ENCODE peak calls at places on chromosomes 5 and 9, in six cellular contexts. One of them, this sample, is unnamed.

GRCh38 chr5:146710348-146710747 is 168.2 kb downstream of the PPP2R2B start:
- DNase-seq in GM23338: no peak
- DNase-seq in substantia nigra: no peak
- DNase-seq in body of pancreas: no peak
- DNase-seq in uterus: no peak
- DNase-seq in mesendoderm: no peak
- DNase-seq in this sample: no peak

GRCh38 chr9:98634680-98635079 is 74.1 kb downstream of the GABBR2 start:
- DNase-seq in substantia nigra: no peak
- DNase-seq in uterus: no peak
- DNase-seq in body of pancreas: no peak
- DNase-seq in mesendoderm: no peak
- DNase-seq in GM23338: no peak
- DNase-seq in this sample: no peak

GRCh38 chr9:91157891-91158660 is 203.6 kb downstream of the AUH start:
- DNase-seq in mesendoderm: no peak
- DNase-seq in substantia nigra: no peak
- DNase-seq in GM23338: no peak
- DNase-seq in uterus: no peak
- DNase-seq in body of pancreas: no peak
- DNase-seq in this sample: peak; percentile 52

GRCh38 chr5:169350016-169350415 is 49.1 kb upstream of the SLIT3 start:
- DNase-seq in GM23338: no peak
- DNase-seq in substantia nigra: no peak
- DNase-seq in uterus: no peak
- DNase-seq in mesendoderm: no peak
- DNase-seq in body of pancreas: no peak
- DNase-seq in this sample: no peak

GRCh38 chr5:96855041-96855872 is 21.0 kb upstream of the ERAP2 start:
- DNase-seq in substantia nigra: no peak
- DNase-seq in uterus: no peak
- DNase-seq in body of pancreas: no peak
- DNase-seq in GM23338: no peak
- DNase-seq in mesendoderm: no peak
- DNase-seq in this sample: no peak

GRCh38 chr9:71004196-71004595 is 117.2 kb downstream of the TRPM3 start:
- DNase-seq in substantia nigra: no peak
- DNase-seq in uterus: no peak
- DNase-seq in mesendoderm: no peak
- DNase-seq in body of pancreas: no peak
- DNase-seq in GM23338: no peak
- DNase-seq in this sample: no peak

GRCh38 chr5:95102687-95103086 is 182.2 kb downstream of the MCTP1 start:
- DNase-seq in uterus: no peak
- DNase-seq in substantia nigra: no peak
- DNase-seq in body of pancreas: no peak
- DNase-seq in mesendoderm: no peak
- DNase-seq in GM23338: no peak
- DNase-seq in this sample: no peak

GRCh38 chr5:83475540-83476469 is 4.3 kb downstream of the VCAN start:
- DNase-seq in body of pancreas: no peak
- DNase-seq in GM23338: peak; percentile 65
- DNase-seq in substantia nigra: no peak
- DNase-seq in uterus: no peak
- DNase-seq in mesendoderm: peak; percentile 70
- DNase-seq in this sample: no peak

GRCh38 chr9:136232964-136233363 is 12.6 kb downstream of the QSOX2 start:
- DNase-seq in uterus: no peak
- DNase-seq in body of pancreas: no peak
- DNase-seq in mesendoderm: no peak
- DNase-seq in GM23338: no peak
- DNase-seq in substantia nigra: no peak
- DNase-seq in this sample: no peak

GRCh38 chr9:131732061-131732526 is 7.8 kb downstream of the RAPGEF1 start:
- DNase-seq in body of pancreas: no peak
- DNase-seq in GM23338: no peak
- DNase-seq in uterus: no peak
- DNase-seq in substantia nigra: no peak
- DNase-seq in mesendoderm: no peak
- DNase-seq in this sample: no peak

GRCh38 chr5:111668713-111669112 is 88.3 kb downstream of the NREP start:
- DNase-seq in GM23338: no peak
- DNase-seq in body of pancreas: no peak
- DNase-seq in mesendoderm: no peak
- DNase-seq in substantia nigra: no peak
- DNase-seq in uterus: no peak
- DNase-seq in this sample: no peak

GRCh38 chr5:143554194-143554717 is 150.8 kb upstream of the NR3C1 start:
- DNase-seq in mesendoderm: no peak
- DNase-seq in substantia nigra: no peak
- DNase-seq in body of pancreas: no peak
- DNase-seq in uterus: no peak
- DNase-seq in GM23338: no peak
- DNase-seq in this sample: no peak

GRCh38 chr9:38355526-38356120 is 36.9 kb upstream of the ALDH1B1 start:
- DNase-seq in uterus: no peak
- DNase-seq in body of pancreas: no peak
- DNase-seq in substantia nigra: no peak
- DNase-seq in GM23338: no peak
- DNase-seq in mesendoderm: no peak
- DNase-seq in this sample: peak; percentile 19

GRCh38 chr9:134219721-134220060 is 55.3 kb upstream of the RNU6ATAC start:
- DNase-seq in substantia nigra: no peak
- DNase-seq in mesendoderm: no peak
- DNase-seq in uterus: peak; percentile 15
- DNase-seq in GM23338: no peak
- DNase-seq in body of pancreas: no peak
- DNase-seq in this sample: no peak

GRCh38 chr5:18465833-18466681 is 831.8 kb downstream of the TAF11L14 start:
- DNase-seq in mesendoderm: peak; percentile 87
- DNase-seq in uterus: no peak
- DNase-seq in body of pancreas: peak; percentile 77
- DNase-seq in substantia nigra: peak; percentile 74
- DNase-seq in GM23338: peak; percentile 93
- DNase-seq in this sample: no peak

GRCh38 chr5:175347027-175347426 is 97.0 kb downstream of the DRD1 start:
- DNase-seq in uterus: no peak
- DNase-seq in substantia nigra: no peak
- DNase-seq in body of pancreas: no peak
- DNase-seq in mesendoderm: no peak
- DNase-seq in GM23338: no peak
- DNase-seq in this sample: no peak

GRCh38 chr5:175344331-175345200 is 99.4 kb downstream of the DRD1 start:
- DNase-seq in substantia nigra: no peak
- DNase-seq in body of pancreas: no peak
- DNase-seq in uterus: no peak
- DNase-seq in mesendoderm: peak; percentile 88
- DNase-seq in GM23338: no peak
- DNase-seq in this sample: no peak

GRCh38 chr5:175340180-175340579 is 103.8 kb downstream of the DRD1 start:
- DNase-seq in GM23338: no peak
- DNase-seq in substantia nigra: no peak
- DNase-seq in uterus: no peak
- DNase-seq in body of pancreas: no peak
- DNase-seq in mesendoderm: no peak
- DNase-seq in this sample: no peak

GRCh38 chr5:175347931-175348330 is 96.1 kb downstream of the DRD1 start:
- DNase-seq in body of pancreas: no peak
- DNase-seq in mesendoderm: no peak
- DNase-seq in uterus: no peak
- DNase-seq in substantia nigra: no peak
- DNase-seq in GM23338: no peak
- DNase-seq in this sample: no peak

DNA sequence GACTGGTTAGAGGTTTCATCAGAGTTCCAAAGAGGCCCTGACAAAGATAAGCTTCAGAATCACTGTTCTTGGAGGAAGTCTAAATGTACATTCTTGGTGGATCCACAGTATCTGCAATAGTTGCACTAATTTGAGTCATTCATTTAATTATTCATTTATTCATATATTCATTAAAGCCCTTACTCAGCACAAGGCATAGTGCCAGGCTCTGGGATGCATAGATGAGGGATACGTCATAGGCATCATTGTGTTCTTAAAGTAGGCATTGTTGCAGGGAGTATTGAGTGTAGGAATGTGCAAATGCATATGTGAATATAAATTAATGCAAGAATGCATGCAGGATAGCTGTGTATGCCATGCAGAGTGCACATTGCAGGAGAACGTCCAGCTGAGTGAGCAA is 100.7 kb downstream of the DRD1 start:
- DNase-seq in GM23338: no peak
- DNase-seq in mesendoderm: no peak
- DNase-seq in body of pancreas: no peak
- DNase-seq in substantia nigra: no peak
- DNase-seq in uterus: no peak
- DNase-seq in this sample: no peak
- H3K27ac ChIP-seq in GM23338: no peak overlapping the region
- H3K27ac ChIP-seq in mesendoderm: no peak overlapping the region
- H3K27ac ChIP-seq in body of pancreas: no peak overlapping the region
- H3K27ac ChIP-seq in substantia nigra: no peak overlapping the region
- H3K27ac ChIP-seq in uterus: no peak overlapping the region
- H3K27ac ChIP-seq in this sample: no peak overlapping the region

GRCh38 chr5:150499437-150499956 is 8.4 kb upstream of the NDST1 start:
- DNase-seq in body of pancreas: no peak
- DNase-seq in mesendoderm: peak; percentile 86
- DNase-seq in uterus: no peak
- DNase-seq in substantia nigra: no peak
- DNase-seq in GM23338: no peak
- DNase-seq in this sample: no peak

GRCh38 chr5:150500905-150501304 is 7.0 kb upstream of the NDST1 start:
- DNase-seq in GM23338: no peak
- DNase-seq in mesendoderm: no peak
- DNase-seq in uterus: no peak
- DNase-seq in substantia nigra: peak; percentile 61
- DNase-seq in body of pancreas: no peak
- DNase-seq in this sample: no peak

GRCh38 chr5:150498971-150499370 is 9.0 kb upstream of the NDST1 start:
- DNase-seq in mesendoderm: no peak
- DNase-seq in GM23338: no peak
- DNase-seq in uterus: no peak
- DNase-seq in body of pancreas: no peak
- DNase-seq in substantia nigra: no peak
- DNase-seq in this sample: no peak

GRCh38 chr5:150502106-150502505 is 5.8 kb upstream of the NDST1 start:
- DNase-seq in mesendoderm: no peak
- DNase-seq in substantia nigra: no peak
- DNase-seq in GM23338: no peak
- DNase-seq in uterus: no peak
- DNase-seq in body of pancreas: no peak
- DNase-seq in this sample: no peak

GRCh38 chr5:150500328-150500841 is 7.5 kb upstream of the NDST1 start:
- DNase-seq in uterus: no peak
- DNase-seq in mesendoderm: no peak
- DNase-seq in body of pancreas: no peak
- DNase-seq in substantia nigra: no peak
- DNase-seq in GM23338: no peak
- DNase-seq in this sample: no peak
- H3K27ac ChIP-seq in uterus: no peak overlapping the region
- H3K27ac ChIP-seq in mesendoderm: no peak overlapping the region
- H3K27ac ChIP-seq in body of pancreas: peak overlapping the region; percentile 43
- H3K27ac ChIP-seq in substantia nigra: peak overlapping the region; percentile 99
- H3K27ac ChIP-seq in GM23338: no peak overlapping the region
- H3K27ac ChIP-seq in this sample: peak overlapping the region; percentile 70

DNA sequence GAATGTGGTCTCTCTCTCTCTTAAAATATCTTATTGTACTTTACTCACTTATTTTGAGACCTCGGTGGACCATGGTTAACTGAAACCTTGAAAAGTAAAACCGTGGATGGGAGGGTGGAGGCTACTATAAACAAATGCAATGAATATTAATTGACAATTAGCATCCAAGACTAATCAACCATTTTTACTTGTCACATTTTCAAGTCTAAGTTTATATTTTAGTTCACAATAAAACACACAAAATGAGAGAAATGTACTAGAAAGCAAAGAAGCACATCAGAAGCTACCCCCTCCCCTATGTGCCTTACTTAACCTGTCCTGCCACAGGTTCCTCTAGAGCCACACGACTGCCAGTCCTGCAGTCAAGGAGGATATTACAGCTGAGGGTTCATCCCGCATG is 4.6 kb downstream of the ARL15 start:
- DNase-seq in substantia nigra: no peak
- DNase-seq in mesendoderm: no peak
- DNase-seq in body of pancreas: no peak
- DNase-seq in GM23338: no peak
- DNase-seq in uterus: no peak
- DNase-seq in this sample: no peak
- H3K27ac ChIP-seq in substantia nigra: no peak overlapping the region
- H3K27ac ChIP-seq in mesendoderm: no peak overlapping the region
- H3K27ac ChIP-seq in body of pancreas: no peak overlapping the region
- H3K27ac ChIP-seq in GM23338: no peak overlapping the region
- H3K27ac ChIP-seq in uterus: no peak overlapping the region
- H3K27ac ChIP-seq in this sample: no peak overlapping the region

DNA sequence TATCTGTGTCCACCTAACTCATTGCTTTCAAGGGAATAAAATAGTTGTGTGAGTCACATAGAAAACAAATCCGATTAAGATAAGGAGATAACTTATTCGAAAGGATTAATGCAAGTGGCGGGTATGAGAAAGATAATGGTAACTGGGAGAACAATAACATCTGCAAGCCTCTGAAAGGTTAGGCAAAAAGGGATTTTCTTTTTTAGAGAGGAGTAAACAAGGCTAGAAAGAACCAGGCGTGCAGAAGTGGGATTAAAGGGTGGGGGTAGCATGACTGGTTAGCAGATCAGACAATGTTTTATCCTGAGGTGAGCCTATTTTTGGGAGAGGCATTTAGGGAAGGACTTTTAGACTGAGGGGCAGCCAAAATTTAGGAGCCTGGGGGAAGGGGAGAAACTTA is 34.7 kb upstream of the JMY start:
- DNase-seq in GM23338: no peak
- DNase-seq in substantia nigra: no peak
- DNase-seq in uterus: no peak
- DNase-seq in body of pancreas: no peak
- DNase-seq in mesendoderm: peak; percentile 72
- DNase-seq in this sample: no peak
- H3K27ac ChIP-seq in GM23338: no peak overlapping the region
- H3K27ac ChIP-seq in substantia nigra: no peak overlapping the region
- H3K27ac ChIP-seq in uterus: no peak overlapping the region
- H3K27ac ChIP-seq in body of pancreas: no peak overlapping the region
- H3K27ac ChIP-seq in mesendoderm: peak overlapping the region; percentile 83
- H3K27ac ChIP-seq in this sample: no peak overlapping the region

GRCh38 chr9:105007143-105007542 is 79.2 kb upstream of the ABCA1 start:
- DNase-seq in substantia nigra: no peak
- DNase-seq in mesendoderm: no peak
- DNase-seq in body of pancreas: no peak
- DNase-seq in GM23338: no peak
- DNase-seq in uterus: no peak
- DNase-seq in this sample: no peak
- H3K27ac ChIP-seq in substantia nigra: no peak overlapping the region
- H3K27ac ChIP-seq in mesendoderm: no peak overlapping the region
- H3K27ac ChIP-seq in body of pancreas: no peak overlapping the region
- H3K27ac ChIP-seq in GM23338: no peak overlapping the region
- H3K27ac ChIP-seq in uterus: peak overlapping the region; percentile 9
- H3K27ac ChIP-seq in this sample: no peak overlapping the region

DNA sequence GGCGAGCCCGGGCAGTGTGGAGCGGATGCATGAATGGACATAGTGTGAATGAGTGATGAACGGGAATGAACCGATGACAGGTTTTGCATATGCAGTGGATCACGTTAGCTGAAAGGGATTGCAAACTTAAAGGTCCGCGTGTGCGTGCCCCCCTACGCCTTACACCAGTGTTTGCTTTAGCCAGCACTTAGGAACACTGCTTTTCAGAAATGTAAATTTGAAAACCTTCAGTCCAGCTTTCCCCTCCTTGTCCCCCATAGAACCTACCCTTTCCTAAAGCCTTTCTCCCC is 692 bp downstream of the PSAT1 start:
- DNase-seq in uterus: no peak
- DNase-seq in body of pancreas: no peak
- DNase-seq in GM23338: no peak
- DNase-seq in mesendoderm: no peak
- DNase-seq in substantia nigra: no peak
- DNase-seq in this sample: no peak
- H3K27ac ChIP-seq in uterus: no peak overlapping the region
- H3K27ac ChIP-seq in body of pancreas: peak overlapping the region; percentile 74
- H3K27ac ChIP-seq in GM23338: peak overlapping the region; percentile 93
- H3K27ac ChIP-seq in mesendoderm: peak overlapping the region; percentile 56
- H3K27ac ChIP-seq in substantia nigra: peak overlapping the region; percentile 94
- H3K27ac ChIP-seq in this sample: no peak overlapping the region

This sample was measured in coronary artery.